ENCODE peak calls at places on chromosomes 5 and 9, in four cellular contexts. C is K562, T is HL-60, V is GM12878. G is an unnamed sample.

GRCh38 chr9:78214492-78214891 is 21.4 kb upstream of the CEP78 start:
- DNase-seq in T (no peak), C (no peak), V (no peak), G (no peak)

GRCh38 chr9:90966475-90967150 is 165.0 kb downstream of the SYK start:
- DNase-seq in V (no peak), C (no peak), T (no peak), G (no peak)

GRCh38 chr9:77158772-77159513 is 18.4 kb upstream of the VPS13A start:
- DNase-seq in V (no peak), T (no peak), C (no peak), G (no peak)

GRCh38 chr5:170161069-170161468 is 55.4 kb downstream of the FOXI1 start:
- DNase-seq in C (no peak), V (no peak), T (no peak), G (no peak)

GRCh38 chr5:134451618-134452505 is 40.2 kb upstream of the CDKN2AIPNL start:
- DNase-seq in T (no peak), C (peak), V (no peak), G (no peak)

GRCh38 chr5:16552666-16553343 is 64.0 kb downstream of the RETREG1 start:
- DNase-seq in C (peak), V (no peak), T (peak), G (peak)

GRCh38 chr5:151214614-151215545 is 9.0 kb downstream of the CCDC69 start:
- DNase-seq in V (peak), T (peak), C (no peak), G (peak)

GRCh38 chr5:138611295-138612220 is 36.4 kb upstream of the HSPA9 start:
- DNase-seq in C (peak), T (no peak), V (no peak), G (peak)

GRCh38 chr5:144333336-144333920 is 162.8 kb downstream of the KCTD16 start:
- DNase-seq in C (no peak), V (peak), T (no peak), G (no peak)

GRCh38 chr9:98359569-98359968 is 104.1 kb upstream of the TBC1D2 start:
- DNase-seq in T (no peak), C (no peak), V (no peak), G (no peak)

GRCh38 chr5:93674138-93674537 is 67.3 kb downstream of the POU5F2 start:
- DNase-seq in V (no peak), T (no peak), C (no peak), G (no peak)

GRCh38 chr9:14451949-14452348 is 138.0 kb upstream of the NFIB start:
- DNase-seq in C (no peak), V (no peak), T (no peak), G (no peak)

GRCh38 chr5:88854769-88855168 is 28.2 kb downstream of the MEF2C start:
- DNase-seq in T (no peak), C (no peak), V (no peak), G (no peak)

GRCh38 chr9:34554211-34555001 is 31.6 kb upstream of the ENHO start:
- DNase-seq in T (no peak), C (no peak), V (no peak), G (no peak)

GRCh38 chr5:139371482-139372435 is 11.3 kb downstream of the SLC23A1 start:
- DNase-seq in T (no peak), V (no peak), C (no peak), G (no peak)

GRCh38 chr9:83242066-83242465 is 179.1 kb upstream of the RASEF start:
- DNase-seq in C (no peak), V (no peak), T (no peak), G (no peak)

GRCh38 chr9:125755340-125755739 is 8.2 kb downstream of the PBX3 start:
- DNase-seq in T (no peak), V (no peak), C (no peak), G (no peak)

GRCh38 chr5:163163858-163164257 is 273.5 kb upstream of the CCNG1 start:
- DNase-seq in V (no peak), T (no peak), C (no peak), G (no peak)

GRCh38 chr9:1411826-1412225 is 361.7 kb downstream of the DMRT2 start:
- DNase-seq in C (no peak), V (no peak), T (no peak), G (no peak)

GRCh38 chr9:34375901-34376595 is 650 bp downstream of the MYORG start:
- DNase-seq in T (no peak), C (peak), V (no peak), G (no peak)

GRCh38 chr5:25028994-25029393 is 384.2 kb upstream of the CDH10 start:
- DNase-seq in T (no peak), C (no peak), V (no peak), G (no peak)

GRCh38 chr9:94135222-94135621 is 51.0 kb downstream of the PTPDC1 start:
- DNase-seq in C (no peak), T (peak), V (no peak), G (no peak)

GRCh38 chr9:107707419-107707837 is 217.9 kb upstream of the KLF4 start:
- DNase-seq in T (no peak), C (peak), V (no peak), G (no peak)

GRCh38 chr9:101119206-101119819 is 90.8 kb downstream of the PLPPR1 start:
- DNase-seq in T (peak), V (no peak), C (peak), G (peak)

GRCh38 chr5:129506092-129506491 is 46.0 kb downstream of the ADAMTS19 start:
- DNase-seq in V (no peak), C (no peak), T (no peak), G (no peak)

GRCh38 chr9:35616681-35617459 is 1.3 kb downstream of the CD72 start:
- DNase-seq in C (peak), V (no peak), T (peak), G (peak)

GRCh38 chr5:90479611-90480385 is 5.1 kb downstream of the POLR3G start:
- DNase-seq in T (no peak), C (no peak), V (no peak), G (no peak)

GRCh38 chr9:130681769-130682489 is 11.7 kb upstream of the EXOSC2 start:
- DNase-seq in V (no peak), T (peak), C (no peak), G (no peak)

GRCh38 chr9:130010151-130010988 is 32.6 kb downstream of the FNBP1 start:
- DNase-seq in V (no peak), T (no peak), C (no peak), G (no peak)

GRCh38 chr9:130128251-130128650 is 44.0 kb upstream of the NCS1 start:
- DNase-seq in T (peak), V (peak), C (no peak), G (no peak)

GRCh38 chr5:149301744-149302380 is 30.2 kb downstream of the AFAP1L1 start:
- DNase-seq in T (no peak), V (no peak), C (no peak), G (no peak)

GRCh38 chr9:114696814-114697544 is 15.0 kb upstream of the TEX48 start:
- DNase-seq in V (peak), C (no peak), T (no peak), G (peak)

GRCh38 chr9:15299374-15299939 is 7.6 kb downstream of the TTC39B start:
- DNase-seq in C (no peak), T (no peak), V (peak), G (no peak)

GRCh38 chr5:72523960-72524582 is 16.9 kb upstream of the ZNF366 start:
- DNase-seq in T (peak), C (no peak), V (peak), G (no peak)

GRCh38 chr9:117184173-117184572 is 230.7 kb downstream of the ASTN2 start:
- DNase-seq in V (no peak), C (no peak), T (no peak), G (no peak)

GRCh38 chr5:94928891-94929290 is 310.4 kb downstream of the SLF1 start:
- DNase-seq in C (no peak), V (no peak), T (no peak), G (no peak)

GRCh38 chr9:106707722-106708121 is 155.2 kb upstream of the ZNF462 start:
- DNase-seq in T (no peak), V (no peak), C (no peak), G (no peak)

GRCh38 chr9:127626752-127627493 is 14.8 kb downstream of the STXBP1 start:
- DNase-seq in T (no peak), C (no peak), V (no peak), G (no peak)

GRCh38 chr9:26262431-26262830 is 584.2 kb upstream of the TUSC1 start:
- DNase-seq in C (no peak), T (no peak), V (no peak), G (no peak)

DNA sequence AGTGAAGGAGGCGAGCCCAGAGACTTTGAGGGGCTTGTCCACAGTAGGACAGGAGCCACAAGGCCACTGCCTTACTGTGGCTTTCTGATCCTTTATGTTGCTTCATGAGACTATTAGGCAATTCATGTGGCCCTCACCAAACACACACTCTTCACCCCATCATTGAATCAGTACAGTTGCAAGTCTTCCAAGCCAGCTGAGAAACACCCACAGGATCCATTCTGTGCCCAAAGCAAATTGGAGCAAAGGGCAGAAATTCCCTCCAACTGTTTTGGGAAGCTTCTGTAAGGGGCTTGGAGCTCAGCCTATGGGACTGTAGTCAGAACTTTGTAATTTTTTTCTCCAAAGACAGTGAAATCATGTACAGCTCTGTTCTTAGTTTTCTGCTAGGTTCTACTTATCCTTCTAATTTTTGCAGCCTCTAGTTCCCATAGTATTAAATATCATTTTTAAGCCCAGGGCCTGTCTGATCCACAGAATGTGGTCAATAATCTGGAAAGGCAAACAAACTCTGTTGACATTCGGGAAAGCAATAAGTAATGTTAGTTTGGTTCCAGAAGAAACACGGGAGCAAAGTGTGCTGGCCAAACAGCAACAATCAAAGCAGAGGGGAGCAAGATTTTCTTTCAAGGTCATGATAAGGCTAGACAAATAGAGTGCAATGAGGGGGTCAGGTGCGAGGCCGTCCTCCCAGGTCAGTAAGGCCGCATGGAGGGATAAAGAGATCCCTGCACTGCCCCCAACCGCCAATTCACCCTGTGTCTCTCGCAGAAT is 47.0 kb downstream of the UBE2QL1 start:
- DNase-seq in V (no peak), C (no peak), T (no peak), G (no peak)
- TF ChIP-seq POLR2AphosphoS5 in V (no peak), C (no peak), T (no peak), G (no peak)

GRCh38 chr9:109264865-109265532 is 55.9 kb downstream of the EPB41L4B start:
- DNase-seq in T (no peak), V (no peak), C (no peak), G (no peak)
- TF ChIP-seq SPI1 in T (no peak), V (no peak), C (no peak), G (no peak)

DNA sequence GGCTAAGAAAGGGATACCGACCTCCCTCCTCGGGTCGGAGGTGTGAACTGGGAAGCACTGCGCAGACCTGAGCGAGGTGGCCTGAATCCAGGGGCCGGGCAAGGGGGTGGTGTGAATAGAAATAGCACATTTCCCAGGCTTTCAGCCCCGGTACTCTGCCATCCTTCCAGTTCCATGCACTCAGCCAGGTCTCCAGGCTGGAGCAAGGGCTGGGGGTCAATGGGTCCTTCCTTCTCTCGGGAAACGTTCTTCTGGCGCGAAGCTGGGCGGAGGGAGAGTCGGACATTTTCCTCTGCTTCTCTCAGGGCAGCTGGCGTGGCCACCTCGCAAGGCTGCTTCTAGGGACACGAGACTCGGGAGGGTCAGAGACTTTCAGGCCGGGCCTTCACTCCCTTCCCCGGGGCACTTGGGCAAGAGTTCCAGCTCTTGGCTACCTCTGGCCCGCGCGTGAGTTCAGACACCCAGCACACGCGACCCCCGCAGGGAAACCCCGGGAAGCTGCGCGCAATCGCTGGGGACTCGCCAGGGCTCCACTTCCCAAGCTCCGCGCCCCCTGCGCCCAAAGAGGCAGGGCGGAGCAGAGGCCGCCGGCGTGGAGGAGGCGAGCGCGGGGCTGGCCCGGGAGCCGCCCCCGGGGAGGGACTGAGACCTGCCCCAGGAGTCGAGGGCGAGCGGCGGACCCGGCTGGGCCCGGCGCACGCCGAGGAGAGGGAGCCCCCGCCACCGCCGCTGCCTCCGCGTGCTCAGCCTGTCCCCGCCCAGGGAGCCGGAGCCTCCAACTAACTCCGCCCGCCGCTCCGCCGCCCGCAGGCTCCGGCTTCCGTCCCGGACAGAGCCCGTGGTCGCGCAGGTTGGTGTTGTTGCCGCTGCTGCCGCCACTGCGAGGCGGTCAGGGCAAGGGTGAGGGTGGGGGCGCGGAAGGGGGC is at the start of gene PAM:
- DNase-seq in V (no peak), T (peak), C (peak), G (peak)
- TF ChIP-seq POLR2AphosphoS5 in V (no peak), T (peak), C (no peak), G (peak)

GRCh38 chr9:134341306-134341705 is 15.1 kb downstream of the RXRA start:
- DNase-seq in V (no peak), C (no peak), T (peak), G (no peak)
- TF ChIP-seq SPI1 in V (no peak), C (no peak), T (no peak), G (no peak)